ENCODE peak calls at places on chromosomes 1 and 21, in six cellular contexts. One of them, this sample, is unnamed.

GRCh38 chr1:241647658-241648057 is 4.4 kb upstream of the WDR64 start:
- DNase-seq in neuronal stem cell: no peak
- DNase-seq in H9: no peak
- DNase-seq in IMR-90: no peak
- DNase-seq in H1: no peak
- DNase-seq in mesenchymal stem cell: peak
- DNase-seq in this sample: no peak

GRCh38 chr1:115969509-115969908 is 6.8 kb upstream of the SLC22A15 start:
- DNase-seq in neuronal stem cell: no peak
- DNase-seq in H9: peak
- DNase-seq in IMR-90: no peak
- DNase-seq in H1: peak
- DNase-seq in mesenchymal stem cell: peak
- DNase-seq in this sample: no peak

GRCh38 chr1:232012773-232013386 is 386.3 kb downstream of the DISC1 start:
- DNase-seq in neuronal stem cell: no peak
- DNase-seq in H9: no peak
- DNase-seq in IMR-90: peak
- DNase-seq in H1: no peak
- DNase-seq in mesenchymal stem cell: peak
- DNase-seq in this sample: peak

GRCh38 chr21:39799178-39799577 is 54.2 kb downstream of the IGSF5 start:
- DNase-seq in neuronal stem cell: no peak
- DNase-seq in H9: no peak
- DNase-seq in IMR-90: no peak
- DNase-seq in H1: no peak
- DNase-seq in mesenchymal stem cell: no peak
- DNase-seq in this sample: no peak

GRCh38 chr1:60681095-60681860 is 401.1 kb upstream of the NFIA start:
- DNase-seq in neuronal stem cell: no peak
- DNase-seq in H9: no peak
- DNase-seq in IMR-90: no peak
- DNase-seq in H1: no peak
- DNase-seq in mesenchymal stem cell: no peak
- DNase-seq in this sample: no peak

GRCh38 chr1:225434041-225434440 is 6.2 kb upstream of the LBR start:
- DNase-seq in neuronal stem cell: no peak
- DNase-seq in H9: no peak
- DNase-seq in IMR-90: no peak
- DNase-seq in H1: no peak
- DNase-seq in mesenchymal stem cell: no peak
- DNase-seq in this sample: no peak

GRCh38 chr1:22645936-22646335 is 2.5 kb downstream of the C1QC start:
- DNase-seq in neuronal stem cell: no peak
- DNase-seq in H9: no peak
- DNase-seq in IMR-90: no peak
- DNase-seq in H1: no peak
- DNase-seq in mesenchymal stem cell: no peak
- DNase-seq in this sample: peak

GRCh38 chr1:201436461-201436860 is 14.9 kb upstream of the TNNI1 start:
- DNase-seq in neuronal stem cell: no peak
- DNase-seq in H9: peak
- DNase-seq in IMR-90: peak
- DNase-seq in H1: no peak
- DNase-seq in mesenchymal stem cell: peak
- DNase-seq in this sample: peak

GRCh38 chr21:38567577-38568360 is 69.5 kb upstream of the ERG start:
- DNase-seq in neuronal stem cell: peak
- DNase-seq in H9: no peak
- DNase-seq in IMR-90: peak
- DNase-seq in H1: peak
- DNase-seq in mesenchymal stem cell: peak
- DNase-seq in this sample: no peak

GRCh38 chr1:229227298-229227919 is 43.5 kb upstream of the RAB4A start:
- DNase-seq in neuronal stem cell: peak
- DNase-seq in H9: peak
- DNase-seq in IMR-90: peak
- DNase-seq in H1: no peak
- DNase-seq in mesenchymal stem cell: peak
- DNase-seq in this sample: peak

GRCh38 chr1:42747125-42747524 is 7.1 kb upstream of the CLDN19 start:
- DNase-seq in neuronal stem cell: peak
- DNase-seq in H9: peak
- DNase-seq in IMR-90: no peak
- DNase-seq in H1: no peak
- DNase-seq in mesenchymal stem cell: peak
- DNase-seq in this sample: peak

GRCh38 chr1:41582004-41582325 is 97.5 kb upstream of the EDN2 start:
- DNase-seq in neuronal stem cell: no peak
- DNase-seq in H9: no peak
- DNase-seq in IMR-90: no peak
- DNase-seq in H1: no peak
- DNase-seq in mesenchymal stem cell: no peak
- DNase-seq in this sample: no peak

GRCh38 chr1:161736332-161736969 is 13.1 kb upstream of the DUSP12 start:
- DNase-seq in neuronal stem cell: no peak
- DNase-seq in H9: no peak
- DNase-seq in IMR-90: peak
- DNase-seq in H1: no peak
- DNase-seq in mesenchymal stem cell: no peak
- DNase-seq in this sample: no peak

GRCh38 chr21:46554431-46555224 is 50.3 kb downstream of the S100B start:
- DNase-seq in neuronal stem cell: no peak
- DNase-seq in H9: no peak
- DNase-seq in IMR-90: no peak
- DNase-seq in H1: no peak
- DNase-seq in mesenchymal stem cell: no peak
- DNase-seq in this sample: no peak

GRCh38 chr1:73106931-73107330 is 824.6 kb upstream of the NEGR1 start:
- DNase-seq in neuronal stem cell: no peak
- DNase-seq in H9: no peak
- DNase-seq in IMR-90: no peak
- DNase-seq in H1: no peak
- DNase-seq in mesenchymal stem cell: no peak
- DNase-seq in this sample: no peak

GRCh38 chr1:233065655-233066054 is 115.2 kb downstream of the NTPCR start:
- DNase-seq in neuronal stem cell: no peak
- DNase-seq in H9: no peak
- DNase-seq in IMR-90: no peak
- DNase-seq in H1: no peak
- DNase-seq in mesenchymal stem cell: no peak
- DNase-seq in this sample: no peak

GRCh38 chr1:11617314-11617713 is 36.9 kb downstream of the FBXO2 start:
- DNase-seq in neuronal stem cell: no peak
- DNase-seq in H9: no peak
- DNase-seq in IMR-90: no peak
- DNase-seq in H1: no peak
- DNase-seq in mesenchymal stem cell: no peak
- DNase-seq in this sample: no peak

GRCh38 chr1:63901094-63901493 is 127.3 kb downstream of the ROR1 start:
- DNase-seq in neuronal stem cell: no peak
- DNase-seq in H9: no peak
- DNase-seq in IMR-90: no peak
- DNase-seq in H1: no peak
- DNase-seq in mesenchymal stem cell: no peak
- DNase-seq in this sample: no peak
- H4K91ac ChIP-seq in neuronal stem cell: no peak
- H4K91ac ChIP-seq in H9: no peak
- H4K91ac ChIP-seq in IMR-90: no peak
- H4K91ac ChIP-seq in H1: no peak
- H4K91ac ChIP-seq in mesenchymal stem cell: peak
- H4K91ac ChIP-seq in this sample: no peak

GRCh38 chr1:205455581-205456382 is at the start of gene BLACAT1:
- DNase-seq in neuronal stem cell: no peak
- DNase-seq in H9: no peak
- DNase-seq in IMR-90: no peak
- DNase-seq in H1: no peak
- DNase-seq in mesenchymal stem cell: no peak
- DNase-seq in this sample: no peak
- H2BK120ac ChIP-seq in neuronal stem cell: peak
- H2BK120ac ChIP-seq in H9: no peak
- H2BK120ac ChIP-seq in IMR-90: no peak
- H2BK120ac ChIP-seq in H1: peak
- H2BK120ac ChIP-seq in mesenchymal stem cell: no peak
- H2BK120ac ChIP-seq in this sample: no peak

DNA sequence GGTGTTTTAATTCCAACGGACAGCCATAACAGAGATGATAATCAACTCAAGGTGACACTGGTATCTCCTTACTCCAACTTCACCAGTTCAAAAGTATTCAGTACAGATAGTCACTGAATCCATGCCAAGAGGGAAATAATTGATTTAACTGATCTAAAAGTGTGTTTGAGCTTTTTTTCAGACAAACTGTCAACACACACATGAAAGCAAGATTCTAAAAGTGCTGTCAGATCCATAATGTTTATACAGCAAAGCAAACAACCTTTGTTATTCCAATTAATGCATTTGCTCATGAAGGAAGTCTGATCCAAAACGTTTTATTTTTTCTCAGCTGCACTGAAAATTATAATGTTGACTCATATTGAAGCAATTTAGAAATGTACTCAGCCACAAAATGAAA is 5.9 kb upstream of the PRKAA2 start:
- DNase-seq in neuronal stem cell: no peak
- DNase-seq in H9: no peak
- DNase-seq in IMR-90: no peak
- DNase-seq in H1: no peak
- DNase-seq in mesenchymal stem cell: no peak
- DNase-seq in this sample: no peak
- H4K91ac ChIP-seq in neuronal stem cell: no peak
- H4K91ac ChIP-seq in H9: no peak
- H4K91ac ChIP-seq in IMR-90: no peak
- H4K91ac ChIP-seq in H1: no peak
- H4K91ac ChIP-seq in mesenchymal stem cell: no peak
- H4K91ac ChIP-seq in this sample: no peak

DNA sequence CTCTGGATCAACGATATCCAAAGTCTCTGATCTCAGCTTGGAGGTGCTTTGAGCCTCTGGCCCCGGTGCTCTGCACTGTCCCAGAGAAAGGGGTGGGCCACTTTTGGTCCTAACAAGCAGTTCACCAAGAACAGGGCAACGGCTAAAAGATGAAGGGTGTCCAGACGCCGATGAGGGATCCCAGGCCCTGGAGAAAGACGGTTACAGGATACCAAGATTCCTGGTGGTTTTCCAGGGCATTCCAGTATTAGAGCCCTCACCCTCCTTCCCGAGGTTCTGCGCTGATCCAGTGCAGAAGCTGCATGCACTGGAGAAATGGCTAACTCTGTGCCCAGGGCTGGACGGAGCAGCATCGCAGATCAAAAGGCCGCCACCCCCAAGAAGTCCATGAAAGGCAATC is 149.9 kb upstream of the IRF2BP2 start:
- DNase-seq in neuronal stem cell: no peak
- DNase-seq in H9: no peak
- DNase-seq in IMR-90: no peak
- DNase-seq in H1: no peak
- DNase-seq in mesenchymal stem cell: no peak
- DNase-seq in this sample: no peak
- H2BK120ac ChIP-seq in neuronal stem cell: no peak
- H2BK120ac ChIP-seq in H9: no peak
- H2BK120ac ChIP-seq in IMR-90: peak
- H2BK120ac ChIP-seq in H1: peak
- H2BK120ac ChIP-seq in mesenchymal stem cell: peak
- H2BK120ac ChIP-seq in this sample: peak

GRCh38 chr1:205520709-205521108 is 16.2 kb downstream of the CDK18 start:
- DNase-seq in neuronal stem cell: no peak
- DNase-seq in H9: no peak
- DNase-seq in IMR-90: no peak
- DNase-seq in H1: no peak
- DNase-seq in mesenchymal stem cell: no peak
- DNase-seq in this sample: no peak
- H4K91ac ChIP-seq in neuronal stem cell: no peak
- H4K91ac ChIP-seq in H9: no peak
- H4K91ac ChIP-seq in IMR-90: no peak
- H4K91ac ChIP-seq in H1: no peak
- H4K91ac ChIP-seq in mesenchymal stem cell: no peak
- H4K91ac ChIP-seq in this sample: no peak

GRCh38 chr1:34758751-34759150 is 789 bp upstream of the GJB4 start:
- DNase-seq in neuronal stem cell: no peak
- DNase-seq in H9: no peak
- DNase-seq in IMR-90: no peak
- DNase-seq in H1: no peak
- DNase-seq in mesenchymal stem cell: no peak
- DNase-seq in this sample: no peak

GRCh38 chr1:34754878-34755637 is at the start of gene GJB5:
- DNase-seq in neuronal stem cell: no peak
- DNase-seq in H9: peak
- DNase-seq in IMR-90: no peak
- DNase-seq in H1: no peak
- DNase-seq in mesenchymal stem cell: no peak
- DNase-seq in this sample: no peak

GRCh38 chr1:34753163-34753562 is 1.7 kb upstream of the GJB5 start:
- DNase-seq in neuronal stem cell: no peak
- DNase-seq in H9: no peak
- DNase-seq in IMR-90: no peak
- DNase-seq in H1: no peak
- DNase-seq in mesenchymal stem cell: no peak
- DNase-seq in this sample: no peak

GRCh38 chr1:34757386-34757785 is 2.2 kb upstream of the GJB4 start:
- DNase-seq in neuronal stem cell: no peak
- DNase-seq in H9: no peak
- DNase-seq in IMR-90: no peak
- DNase-seq in H1: no peak
- DNase-seq in mesenchymal stem cell: no peak
- DNase-seq in this sample: no peak

DNA sequence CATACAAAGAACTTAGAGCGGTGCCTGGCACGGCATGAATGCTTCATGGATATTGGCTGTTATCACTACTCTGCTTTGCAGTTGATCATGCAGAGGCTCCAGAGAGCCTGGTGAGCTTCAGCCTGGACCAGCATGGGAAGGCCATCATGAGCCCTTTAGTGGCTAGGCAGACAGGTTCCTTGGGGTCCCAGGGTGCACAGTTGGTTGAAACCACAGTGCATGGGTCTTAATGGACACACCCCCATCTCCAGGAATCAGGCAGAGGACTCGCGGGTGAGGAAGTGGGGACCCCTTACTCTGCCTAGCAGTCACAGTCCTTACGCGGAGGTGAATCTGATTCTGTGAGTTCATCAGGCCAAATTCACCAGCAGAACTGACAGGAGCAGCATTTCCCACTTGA is 1.1 kb downstream of the GJB5 start:
- DNase-seq in neuronal stem cell: no peak
- DNase-seq in H9: no peak
- DNase-seq in IMR-90: no peak
- DNase-seq in H1: no peak
- DNase-seq in mesenchymal stem cell: no peak
- DNase-seq in this sample: no peak
- H2BK120ac ChIP-seq in neuronal stem cell: no peak
- H2BK120ac ChIP-seq in H9: no peak
- H2BK120ac ChIP-seq in IMR-90: no peak
- H2BK120ac ChIP-seq in H1: no peak
- H2BK120ac ChIP-seq in mesenchymal stem cell: no peak
- H2BK120ac ChIP-seq in this sample: no peak

GRCh38 chr1:56359036-56359435 is 220.3 kb downstream of the PLPP3 start:
- DNase-seq in neuronal stem cell: no peak
- DNase-seq in H9: no peak
- DNase-seq in IMR-90: no peak
- DNase-seq in H1: no peak
- DNase-seq in mesenchymal stem cell: no peak
- DNase-seq in this sample: no peak
- H4K91ac ChIP-seq in neuronal stem cell: no peak
- H4K91ac ChIP-seq in H9: no peak
- H4K91ac ChIP-seq in IMR-90: no peak
- H4K91ac ChIP-seq in H1: no peak
- H4K91ac ChIP-seq in mesenchymal stem cell: no peak
- H4K91ac ChIP-seq in this sample: no peak

This sample was measured in trophoblast cell.